ENCODE peak calls at places on chromosomes 4 and X, in nine cellular contexts. S is tibial nerve, M is tibial artery, W is aorta, R is hepatocyte, L is upper lobe of left lung, A is vagina, F is trophoblast cell, V is right cardiac atrium. K is an unnamed sample. For H3K4me1, the result is how much of the 10 kb centered on the place peaks cover.

GRCh38 chr4:168674077-168674747 is 177.4 kb downstream of the PALLD start:
- DNase-seq in L (no peak), A (no peak), S (no peak), R (peak), V (no peak), W (no peak), M (no peak), F (peak), K (no peak)

GRCh38 chr4:139175647-139176298 is 1.2 kb downstream of the ELF2 start:
- DNase-seq in M (no peak), W (no peak), A (no peak), V (no peak), L (no peak), R (no peak), F (no peak), S (no peak), K (peak)

GRCh38 chr4:54516556-54517215 is 141.1 kb upstream of the KIT start:
- DNase-seq in V (no peak), A (no peak), S (no peak), W (no peak), M (no peak), L (no peak), F (no peak), R (no peak), K (no peak)

GRCh38 chr4:158159054-158159717 is 13.6 kb downstream of the GASK1B start:
- DNase-seq in M (no peak), V (no peak), L (no peak), W (no peak), R (peak), S (no peak), F (peak), A (no peak), K (no peak)

GRCh38 chr4:67915400-67915966 is 31.7 kb upstream of the TMPRSS11D start:
- DNase-seq in V (no peak), M (no peak), R (no peak), S (no peak), W (no peak), A (no peak), F (no peak), L (no peak), K (no peak)

GRCh38 chr4:5747746-5748365 is 36.9 kb downstream of the EVC start:
- DNase-seq in M (peak), L (no peak), S (no peak), R (peak), A (no peak), F (peak), V (no peak), W (peak), K (peak)

GRCh38 chr4:19776021-19776459 is 475.7 kb upstream of the SLIT2 start:
- DNase-seq in V (no peak), M (no peak), R (peak), W (no peak), L (no peak), F (peak), S (no peak), A (no peak), K (peak)

GRCh38 chr4:140940589-140940988 is 184.4 kb upstream of the TBC1D9 start:
- DNase-seq in L (no peak), W (no peak), A (no peak), M (no peak), R (no peak), S (no peak), V (no peak), F (no peak), K (no peak)

GRCh38 chrX:63551856-63552255 is 200.7 kb upstream of the SPIN4 start:
- DNase-seq in F (no peak), A (no peak), W (no peak), V (no peak), L (no peak), S (no peak), R (no peak), M (no peak), K (no peak)

GRCh38 chr4:109675181-109675580 is 28.1 kb downstream of the CASP6 start:
- DNase-seq in A (no peak), F (no peak), W (no peak), V (no peak), L (no peak), R (no peak), S (no peak), M (no peak), K (no peak)

GRCh38 chrX:33183366-33183765 is 28.0 kb downstream of the DMD start:
- DNase-seq in M (peak), V (no peak), R (peak), L (no peak), S (no peak), A (no peak), W (peak), F (no peak), K (peak)

GRCh38 chr4:38290360-38290759 is 330.2 kb downstream of the PTTG2 start:
- DNase-seq in M (no peak), V (no peak), S (no peak), R (no peak), A (no peak), F (no peak), L (no peak), W (no peak), K (peak)

GRCh38 chr4:53205970-53206369 is 159.9 kb downstream of the SCFD2 start:
- DNase-seq in L (no peak), W (no peak), A (no peak), S (no peak), R (no peak), V (no peak), F (no peak), M (no peak), K (no peak)

GRCh38 chrX:136176399-136176825 is 29.1 kb downstream of the FHL1 start:
- DNase-seq in A (no peak), V (no peak), W (no peak), F (no peak), R (peak), M (peak), L (no peak), S (no peak), K (no peak)

GRCh38 chr4:86809809-86810208 is 39.4 kb downstream of the SLC10A6 start:
- DNase-seq in F (no peak), A (no peak), W (no peak), V (no peak), L (no peak), R (no peak), M (no peak), S (no peak), K (no peak)

GRCh38 chr4:88866862-88867550 is 169.4 kb upstream of the NAP1L5 start:
- DNase-seq in W (no peak), R (no peak), M (no peak), V (no peak), S (no peak), A (no peak), F (no peak), L (no peak), K (no peak)

GRCh38 chrX:48083212-48083611 is 11.8 kb upstream of the ZNF630 start:
- DNase-seq in F (peak), L (no peak), A (no peak), S (peak), R (peak), W (no peak), M (peak), V (no peak), K (peak)

GRCh38 chr4:4320528-4320927 is 30.5 kb downstream of the ZBTB49 start:
- DNase-seq in L (no peak), V (no peak), M (peak), F (no peak), A (no peak), W (no peak), S (no peak), R (no peak), K (no peak)

GRCh38 chr4:21952549-21952948 is 4.0 kb upstream of the KCNIP4 start:
- DNase-seq in F (no peak), W (no peak), V (no peak), L (no peak), M (no peak), R (no peak), S (no peak), A (no peak), K (no peak)

GRCh38 chr4:10173754-10174749 is 57.5 kb upstream of the WDR1 start:
- DNase-seq in F (peak), M (peak), S (no peak), V (peak), R (peak), A (no peak), L (no peak), W (peak), K (no peak)

GRCh38 chrX:47558436-47558835 is 2.6 kb upstream of the ARAF start:
- DNase-seq in V (no peak), M (no peak), R (no peak), F (no peak), L (no peak), W (no peak), A (no peak), S (no peak), K (no peak)

GRCh38 chr4:184283659-184284335 is 66.1 kb upstream of the ENPP6 start:
- DNase-seq in M (no peak), F (no peak), S (no peak), V (no peak), R (no peak), W (no peak), L (peak), A (no peak), K (no peak)
- H3K4me3 ChIP-seq in M (peak), F (no peak), S (peak), V (no peak), R (no peak), W (no peak), L (peak), A (no peak), K (no peak)

DNA sequence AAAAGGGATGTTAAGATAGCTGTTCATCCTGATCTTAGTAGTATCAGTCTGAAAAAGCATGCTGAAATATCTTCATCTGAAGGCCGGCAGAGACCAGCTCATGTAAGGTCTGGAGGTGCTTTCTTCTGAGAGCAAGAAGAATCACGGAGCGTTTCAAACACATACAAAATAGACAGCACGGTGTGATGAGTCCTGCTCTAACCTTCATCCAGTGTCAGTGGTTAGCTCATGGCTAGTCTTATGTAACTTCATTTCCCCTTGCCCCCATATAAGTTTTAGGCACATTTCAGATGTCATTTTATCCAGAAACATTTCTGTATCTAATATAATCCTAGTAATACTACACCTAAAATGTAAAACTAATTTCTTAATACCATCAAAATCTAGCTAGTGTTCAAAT is 27.8 kb downstream of the ADD1 start:
- DNase-seq in F (no peak), M (no peak), S (no peak), R (no peak), V (no peak), A (no peak), W (no peak), L (no peak), K (no peak)
- H3K4me1 ChIP-seq in F (under half), M (under half), S (half or more), R (under half), V (under half), A (half or more), W (under half), L (half or more), K (half or more)

GRCh38 chrX:118730500-118731247 is 3.3 kb downstream of the IL13RA1 start:
- DNase-seq in W (no peak), V (no peak), S (no peak), A (no peak), L (no peak), F (no peak), M (no peak), R (no peak), K (no peak)

GRCh38 chrX:118729043-118729652 is 1.7 kb downstream of the IL13RA1 start:
- DNase-seq in A (no peak), V (no peak), F (no peak), W (no peak), S (no peak), M (no peak), R (no peak), L (no peak), K (no peak)

GRCh38 chrX:118724775-118725174 is 2.6 kb upstream of the IL13RA1 start:
- DNase-seq in M (no peak), L (no peak), W (no peak), R (no peak), A (no peak), S (no peak), V (no peak), F (no peak), K (no peak)

GRCh38 chrX:118726887-118727685 is at the start of gene IL13RA1:
- DNase-seq in V (peak), M (peak), L (peak), S (peak), A (no peak), F (peak), R (peak), W (peak), K (peak)

DNA sequence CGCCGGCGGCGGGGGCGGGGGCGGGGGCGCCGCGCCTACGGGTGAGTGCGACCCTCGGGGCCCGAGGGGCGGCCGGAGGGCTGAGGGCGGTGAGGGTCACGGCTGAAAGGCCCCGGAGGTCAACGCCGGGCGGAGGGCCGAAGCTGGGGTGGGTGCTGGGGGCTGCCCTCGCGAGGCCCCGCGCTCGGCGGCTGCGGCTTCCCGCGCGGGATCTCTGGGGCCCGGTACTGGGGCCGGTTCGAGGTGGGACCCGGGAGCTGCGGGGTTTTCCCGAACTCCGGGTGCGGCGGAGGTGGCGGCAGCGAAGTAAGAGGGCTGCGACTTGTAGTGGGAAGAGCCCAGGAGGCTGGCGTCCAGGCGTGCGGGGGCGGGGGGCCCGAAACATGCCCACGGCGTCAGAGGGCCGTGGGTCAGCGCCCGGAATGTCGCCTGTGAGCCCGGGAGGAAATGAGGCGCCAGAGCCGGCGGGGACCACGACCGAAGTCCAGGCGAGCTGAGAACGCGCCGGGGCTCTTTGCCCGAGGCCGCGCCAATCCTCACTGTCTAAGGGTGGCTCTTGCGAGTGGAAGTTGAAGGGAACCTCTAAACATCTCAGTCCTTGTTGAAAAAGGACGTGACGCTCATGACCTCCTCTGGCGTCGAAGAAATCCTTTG is 407 bp downstream of the IL13RA1 start:
- DNase-seq in L (peak), S (no peak), R (peak), F (peak), W (peak), A (no peak), V (peak), M (peak), K (no peak)
- H3K4me3 ChIP-seq in L (peak), S (peak), R (peak), F (peak), W (peak), A (peak), V (peak), M (peak), K (peak)

GRCh38 chr4:1413687-1414479 is 7.6 kb upstream of the NKX1-1 start:
- DNase-seq in L (peak), M (peak), F (no peak), R (no peak), V (peak), W (peak), A (peak), S (no peak), K (no peak)
- H3K4me1 ChIP-seq in L (under half), M (under half), F (under half), R (under half), V (under half), W (under half), A (under half), S (under half), K (under half)

DNA sequence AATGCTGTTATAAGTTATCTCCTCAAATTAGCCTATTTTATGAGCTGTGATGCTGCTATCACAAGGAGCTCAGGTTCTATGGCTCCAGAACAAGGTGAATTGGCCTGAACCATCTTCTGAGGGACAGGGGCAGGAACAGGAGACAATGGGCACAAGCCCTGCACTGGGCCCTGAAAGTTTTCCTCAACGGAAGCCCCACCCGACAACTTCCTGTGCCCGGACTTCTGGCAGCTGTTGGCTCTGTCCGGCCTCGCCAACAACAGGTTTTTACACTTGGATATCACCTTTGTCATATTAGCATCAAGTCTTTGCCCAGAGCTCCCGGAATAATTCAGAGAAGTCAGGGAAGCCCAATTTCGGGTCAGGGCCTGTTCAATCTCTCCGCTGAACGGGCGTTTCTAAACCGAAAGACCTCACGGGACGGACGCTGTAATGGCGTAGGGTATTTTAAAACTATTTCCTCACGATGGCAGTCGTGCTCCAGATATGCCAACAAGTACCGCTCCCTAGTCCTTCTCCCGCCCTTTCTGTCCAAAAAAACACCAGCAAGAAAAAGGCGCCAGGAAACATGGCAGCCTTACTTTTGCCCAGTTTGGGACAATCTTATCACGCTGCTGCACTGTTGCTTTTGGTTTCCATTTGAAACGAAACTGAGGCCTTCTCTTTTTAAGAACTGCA is 201.0 kb upstream of the STK26 start:
- DNase-seq in A (peak), M (no peak), W (peak), L (no peak), F (no peak), S (no peak), R (no peak), V (peak), K (peak)
- H3K4me3 ChIP-seq in A (peak), M (no peak), W (no peak), L (no peak), F (no peak), S (no peak), R (no peak), V (peak), K (peak)

DNA sequence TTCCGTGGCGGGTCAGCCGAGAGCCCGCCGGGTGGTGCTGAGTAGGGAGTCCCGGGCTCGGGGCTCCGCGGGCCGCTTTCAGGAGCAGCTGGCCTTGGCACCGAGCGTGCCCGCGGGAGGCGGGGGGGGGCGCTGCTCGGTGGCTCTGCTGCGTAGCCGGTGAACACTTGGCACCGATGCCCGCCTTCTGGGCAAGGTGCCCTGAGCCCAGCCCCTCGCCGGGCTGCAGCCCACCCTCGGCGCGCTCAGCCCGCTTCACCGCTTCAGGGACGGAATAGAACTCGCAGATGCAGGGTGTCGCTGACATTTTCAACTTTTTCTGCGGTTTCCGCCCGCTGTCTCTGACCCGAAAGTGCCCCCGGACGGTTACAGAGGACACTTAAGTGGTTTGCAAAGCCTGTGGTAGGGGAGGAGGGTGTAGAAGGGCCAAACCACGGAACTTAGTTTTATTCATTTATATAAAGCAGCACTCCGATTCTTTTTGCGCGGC is 659 bp downstream of the CD38 start:
- DNase-seq in F (no peak), W (peak), V (peak), R (peak), L (peak), A (peak), S (no peak), M (no peak), K (peak)
- H3K4me1 ChIP-seq in F (under half), W (under half), V (under half), R (under half), L (under half), A (under half), S (under half), M (under half), K (under half)

GRCh38 chr4:151117371-151117962 is 18.0 kb downstream of the RPS3A start:
- DNase-seq in W (peak), R (peak), S (peak), F (peak), L (no peak), V (no peak), A (no peak), M (no peak), K (peak)
- H3K4me3 ChIP-seq in W (no peak), R (no peak), S (no peak), F (no peak), L (no peak), V (no peak), A (no peak), M (no peak), K (no peak)

DNA sequence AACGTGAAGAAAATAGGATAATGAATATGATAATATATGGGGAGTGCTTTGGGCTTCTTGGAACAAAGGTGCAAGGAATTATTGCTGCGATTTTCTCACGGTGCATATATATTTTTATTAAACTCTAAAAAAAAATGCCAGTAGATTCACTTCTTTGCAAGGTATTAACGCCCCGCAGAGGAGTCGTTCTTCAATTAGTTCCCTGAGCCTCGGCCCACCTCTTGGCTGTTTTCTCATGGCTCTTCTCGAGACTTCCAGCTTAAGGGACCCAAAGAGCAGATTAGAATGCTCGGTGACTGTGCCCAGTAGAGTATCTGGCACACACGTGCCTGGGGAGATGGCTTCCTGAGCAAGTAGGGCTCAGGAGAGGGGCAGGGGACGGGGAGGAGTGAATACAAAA is 367.4 kb downstream of the MID1IP1 start:
- DNase-seq in F (no peak), R (no peak), V (no peak), S (no peak), L (no peak), A (peak), M (no peak), W (no peak), K (no peak)
- H3K4me1 ChIP-seq in F (under half), R (under half), V (under half), S (under half), L (under half), A (under half), M (under half), W (under half), K (under half)

GRCh38 chr4:156346959-156347385 is 393.3 kb upstream of the CTSO start:
- DNase-seq in F (no peak), W (no peak), L (no peak), V (no peak), A (no peak), S (no peak), M (no peak), R (no peak), K (no peak)

GRCh38 chr4:156344397-156344796 is 390.7 kb upstream of the CTSO start:
- DNase-seq in A (no peak), F (no peak), M (no peak), L (no peak), S (no peak), R (no peak), W (no peak), V (no peak), K (no peak)

DNA sequence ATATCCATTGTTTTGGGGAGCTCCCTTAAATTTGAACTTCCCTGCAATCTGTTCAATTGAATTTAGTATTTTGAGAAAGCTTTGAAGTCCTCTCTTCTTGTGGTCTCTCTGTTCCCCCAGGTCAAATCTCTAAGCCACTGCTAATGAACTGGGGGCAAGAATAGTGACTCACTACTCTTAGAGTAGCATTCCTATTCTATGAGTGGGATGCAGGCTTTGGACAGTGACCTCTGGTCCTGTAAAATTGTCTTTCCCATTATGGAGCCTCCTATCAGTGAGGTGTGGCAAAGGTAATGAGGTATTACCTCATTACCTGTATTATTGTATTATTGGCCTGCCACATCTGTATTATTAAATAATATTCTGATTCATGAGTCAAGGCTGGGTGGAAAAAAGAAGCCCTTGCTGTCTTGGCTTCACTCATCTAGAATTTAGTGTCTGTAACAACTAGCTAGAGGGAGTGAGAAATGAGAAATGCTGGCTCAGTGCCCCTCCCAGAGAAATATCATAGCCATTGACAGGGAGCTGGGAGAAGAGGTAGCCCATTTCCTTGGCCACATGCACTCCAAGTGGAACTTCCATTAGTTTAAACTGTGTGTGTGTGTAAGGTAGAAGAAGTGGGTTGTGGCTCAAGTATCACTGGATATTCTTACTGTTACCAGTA is 393.9 kb upstream of the CTSO start:
- DNase-seq in V (no peak), A (no peak), M (no peak), S (no peak), R (peak), W (no peak), F (peak), L (no peak), K (no peak)
- H3K4me3 ChIP-seq in V (no peak), A (no peak), M (no peak), S (no peak), R (no peak), W (no peak), F (no peak), L (no peak), K (no peak)